ENCODE peak calls at places on chromosomes 5 and 9, in four cellular contexts. Z is SK-N-SH, D is GM12878, N is HCT116. E is an unnamed sample.

GRCh38 chr5:143986567-143987242 is 174.7 kb downstream of the HMHB1 start:
- DNase-seq in N (no peak), Z (no peak), D (no peak), E (peak; percentile 16)

GRCh38 chr9:108041551-108041950 is 552.0 kb upstream of the KLF4 start:
- DNase-seq in N (no peak), D (no peak), Z (no peak), E (no peak)

GRCh38 chr5:134240421-134240962 is 14.6 kb upstream of the PPP2CA start:
- DNase-seq in Z (peak; percentile 24), N (no peak), D (no peak), E (no peak)

GRCh38 chr9:92686954-92687353 is 17.0 kb upstream of the IPPK start:
- DNase-seq in Z (no peak), D (no peak), N (no peak), E (no peak)

GRCh38 chr9:123176230-123176629 is 92.2 kb downstream of the STRBP start:
- DNase-seq in Z (no peak), D (peak; percentile 12), N (no peak), E (peak; percentile 47)

GRCh38 chr5:172266676-172267092 is 16.9 kb downstream of the UBTD2 start:
- DNase-seq in Z (no peak), N (no peak), D (no peak), E (no peak)

GRCh38 chr9:4366649-4367330 is 66.9 kb upstream of the GLIS3 start:
- DNase-seq in D (no peak), N (peak; percentile 32), Z (peak; percentile 12), E (peak; percentile 53)

GRCh38 chr9:32350682-32351081 is 33.8 kb upstream of the ACO1 start:
- DNase-seq in N (peak; percentile 10), Z (no peak), D (no peak), E (peak; percentile 26)

GRCh38 chr5:34053133-34053532 is 10.1 kb upstream of the C1QTNF3 start:
- DNase-seq in Z (no peak), D (no peak), N (no peak), E (no peak)

GRCh38 chr5:175542232-175542965 is 64.0 kb downstream of the SFXN1 start:
- DNase-seq in N (no peak), D (no peak), Z (no peak), E (no peak)

GRCh38 chr5:151237685-151238084 is 13.8 kb upstream of the CCDC69 start:
- DNase-seq in N (no peak), D (no peak), Z (no peak), E (no peak)

GRCh38 chr5:428219-428618 is 14.8 kb upstream of the EXOC3 start:
- DNase-seq in D (no peak), Z (no peak), N (no peak), E (no peak)

GRCh38 chr5:18533137-18533536 is 898.9 kb downstream of the TAF11L14 start:
- DNase-seq in D (no peak), Z (no peak), N (no peak), E (no peak)

GRCh38 chr9:110175275-110175968 is 32.5 kb downstream of the C9orf152 start:
- DNase-seq in D (no peak), Z (no peak), N (no peak), E (no peak)

GRCh38 chr5:96517294-96517693 is 84.2 kb upstream of the PCSK1 start:
- DNase-seq in Z (peak; percentile 16), D (no peak), N (no peak), E (peak; percentile 44)

GRCh38 chr5:35651002-35651756 is 33.5 kb downstream of the SPEF2 start:
- DNase-seq in D (no peak), N (peak; percentile 24), Z (peak; percentile 24), E (peak; percentile 57)

GRCh38 chr5:158398360-158399201 is 539.6 kb upstream of the CLINT1 start:
- DNase-seq in N (no peak), D (peak; percentile 73), Z (no peak), E (no peak)

GRCh38 chr9:132005896-132006295 is 73.8 kb downstream of the MED27 start:
- DNase-seq in Z (no peak), D (no peak), N (no peak), E (no peak)
- H3K9ac ChIP-seq in Z (no peak overlapping the region), D (no peak overlapping the region), N (no peak overlapping the region), E (no peak overlapping the region)

GRCh38 chr9:573551-574410 is 267.7 kb upstream of the DMRT1 start:
- DNase-seq in Z (no peak), D (no peak), N (no peak), E (no peak)
- H3K4me2 ChIP-seq in Z (no peak overlapping the region), D (no peak overlapping the region), N (no peak overlapping the region), E (no peak overlapping the region)

GRCh38 chr5:24621809-24622208 is 23.0 kb downstream of the CDH10 start:
- DNase-seq in Z (no peak), D (no peak), N (no peak), E (no peak)
- TF ChIP-seq MAX in Z (no peak), D (no peak), N (no peak), E (no peak)

GRCh38 chr9:131275332-131276106 is 791 bp downstream of the FAM78A start:
- DNase-seq in N (no peak), D (no peak), Z (no peak), E (peak; percentile 59)

GRCh38 chr9:131272212-131272611 is 4.1 kb downstream of the FAM78A start:
- DNase-seq in D (no peak), Z (no peak), N (no peak), E (no peak)

GRCh38 chr9:131273146-131273545 is 3.2 kb downstream of the FAM78A start:
- DNase-seq in Z (no peak), N (no peak), D (no peak), E (peak; percentile 62)

GRCh38 chr9:131274674-131275331 is 1.5 kb downstream of the FAM78A start:
- DNase-seq in D (no peak), Z (no peak), N (no peak), E (peak; percentile 59)

DNA sequence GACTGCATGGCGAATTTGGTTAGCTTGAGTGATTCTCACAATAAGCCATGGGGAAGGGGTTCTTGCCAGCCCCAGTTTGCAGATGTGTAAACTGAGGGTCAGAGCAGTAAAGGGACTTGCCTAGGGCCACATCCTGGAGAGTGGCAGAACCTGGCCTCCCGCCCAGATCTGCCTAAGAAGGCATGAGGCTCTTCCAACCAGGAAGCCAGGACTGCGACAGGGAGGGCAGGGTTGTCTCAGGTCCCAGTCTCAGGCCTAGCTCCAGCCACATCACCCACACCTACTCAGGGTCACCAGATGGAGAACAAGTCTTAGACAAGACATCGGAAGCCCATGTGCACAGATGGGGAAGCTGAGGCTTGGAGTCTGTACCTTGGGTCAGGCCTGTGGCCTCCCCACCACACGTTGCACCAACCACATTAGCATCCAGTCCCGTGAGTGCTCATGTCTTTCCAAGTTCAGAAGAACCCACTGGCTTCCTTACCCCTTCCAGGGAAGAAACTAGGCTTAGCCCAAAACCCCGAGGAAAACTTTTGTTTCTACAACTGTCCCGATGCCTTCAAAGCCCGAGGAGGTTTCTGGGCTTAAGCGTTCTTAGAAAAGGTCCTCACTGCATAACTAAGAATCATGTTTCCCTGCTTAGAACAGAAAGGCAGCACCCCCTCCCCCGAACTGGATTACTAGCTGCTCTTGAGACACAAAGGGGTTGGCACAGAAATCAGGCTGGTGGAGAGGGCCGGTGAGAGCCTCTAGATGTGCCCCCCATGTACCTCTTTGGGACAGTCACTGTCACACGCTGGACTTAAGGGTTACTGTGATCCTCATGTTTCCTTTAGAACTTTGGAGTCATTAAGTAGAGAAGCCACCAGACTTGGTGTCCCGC is 2.3 kb downstream of the FAM78A start:
- DNase-seq in D (no peak), Z (no peak), N (no peak), E (peak; percentile 64)
- H3K9ac ChIP-seq in D (peak overlapping the region; percentile 97), Z (no peak overlapping the region), N (no peak overlapping the region), E (peak overlapping the region; percentile 78)

GRCh38 chr5:169697976-169698375 is 60.9 kb downstream of the DOCK2 start:
- DNase-seq in N (no peak), D (no peak), Z (no peak), E (no peak)

GRCh38 chr5:169695919-169696490 is 58.9 kb downstream of the DOCK2 start:
- DNase-seq in N (peak; percentile 22), Z (peak; percentile 28), D (no peak), E (peak; percentile 96)

GRCh38 chr5:169697518-169697890 is 60.4 kb downstream of the DOCK2 start:
- DNase-seq in N (no peak), D (no peak), Z (no peak), E (no peak)

GRCh38 chr5:169695025-169695625 is 58.0 kb downstream of the DOCK2 start:
- DNase-seq in N (no peak), D (no peak), Z (no peak), E (no peak)

DNA sequence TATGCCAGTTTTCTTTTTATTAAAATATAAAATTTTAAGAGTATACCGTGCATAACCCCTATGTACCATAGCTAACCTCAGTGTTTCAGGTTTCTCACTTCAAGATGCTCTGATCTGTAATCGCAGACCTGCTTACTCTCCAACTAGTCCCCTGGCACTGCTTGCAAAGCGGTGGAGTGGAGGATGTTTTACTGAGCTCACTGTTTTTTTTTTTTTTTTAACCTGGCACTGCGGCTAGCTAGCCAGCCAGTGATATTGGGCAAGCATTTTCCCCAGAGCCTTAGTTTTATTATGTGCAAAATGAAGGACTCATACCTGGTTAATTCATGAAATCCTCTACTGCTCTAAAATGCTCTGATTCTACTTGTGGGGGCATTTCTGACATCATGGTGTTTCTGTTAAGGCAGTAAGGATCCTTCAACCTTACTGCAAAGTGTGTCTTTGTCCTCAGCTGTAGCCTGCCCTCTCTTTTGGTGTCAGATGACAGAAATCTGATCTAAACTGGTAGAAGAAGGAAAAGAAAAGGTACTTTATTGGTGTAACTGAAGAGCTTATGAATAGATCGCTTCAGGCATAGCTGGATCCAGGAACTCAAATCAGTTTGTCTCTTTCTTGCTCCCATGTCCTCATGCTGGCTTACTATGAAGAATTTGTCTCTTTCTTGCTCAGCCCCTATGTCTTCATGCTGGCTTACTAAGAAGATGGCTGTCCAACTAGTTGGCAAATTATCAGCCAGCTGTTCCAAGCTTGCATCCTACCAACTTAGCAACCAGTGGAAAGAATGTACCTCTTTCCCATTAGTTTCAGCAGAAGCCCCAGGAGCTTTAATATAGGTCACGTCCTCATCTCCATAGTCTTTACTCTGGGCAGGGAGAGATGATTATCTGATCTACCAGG is 59.8 kb downstream of the DOCK2 start:
- DNase-seq in D (no peak), Z (no peak), N (no peak), E (peak; percentile 7)
- H3K4me2 ChIP-seq in D (no peak overlapping the region), Z (peak overlapping the region; percentile 56), N (peak overlapping the region; percentile 50), E (peak overlapping the region; percentile 19)

GRCh38 chr5:55934117-55934613 is 60.6 kb downstream of the IL6ST start:
- DNase-seq in D (no peak), N (no peak), Z (no peak), E (no peak)

GRCh38 chr5:55933377-55934116 is 61.2 kb downstream of the IL6ST start:
- DNase-seq in D (no peak), Z (no peak), N (no peak), E (no peak)

GRCh38 chr5:55935371-55935770 is 59.4 kb downstream of the IL6ST start:
- DNase-seq in Z (no peak), D (no peak), N (no peak), E (no peak)

GRCh38 chr5:55934720-55935119 is 60.0 kb downstream of the IL6ST start:
- DNase-seq in Z (no peak), D (no peak), N (no peak), E (no peak)

DNA sequence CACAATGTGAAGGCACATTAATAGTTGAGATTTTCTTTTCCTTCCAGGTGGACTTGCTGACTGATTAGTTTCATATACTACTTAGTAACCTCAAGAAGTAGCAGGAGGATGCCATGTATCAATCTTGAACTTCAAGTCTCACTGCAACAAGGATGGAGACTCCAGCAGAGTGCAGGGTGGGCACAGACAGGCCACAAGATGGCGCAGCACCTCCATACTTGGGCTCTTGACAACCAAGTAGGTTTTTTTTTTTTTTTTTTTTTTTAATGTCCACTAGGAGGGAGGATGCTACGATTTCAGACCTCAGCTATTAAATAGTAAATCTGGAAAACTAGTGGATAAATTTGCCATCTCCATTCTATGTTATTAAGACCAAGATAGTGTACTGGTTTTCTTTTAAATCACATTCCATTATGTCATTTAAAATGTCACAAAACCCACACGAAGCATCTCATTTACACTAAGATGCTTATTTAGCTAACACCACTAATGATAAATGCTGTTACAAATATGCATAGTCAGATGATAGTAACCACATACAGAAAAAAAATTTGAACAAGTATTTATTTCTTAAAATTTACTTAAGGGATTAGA is 58.6 kb downstream of the IL6ST start:
- DNase-seq in Z (peak; percentile 78), N (peak; percentile 79), D (no peak), E (peak; percentile 88)
- TF ChIP-seq MAX in Z (no peak), N (no peak), D (no peak), E (no peak)